ENCODE peak calls at places on chromosome 1, in eight cellular contexts. N is iPS-NIHi11; E is naive thymus-derived CD8-positive, alpha-beta T cell; J is GM12892; Q is Daoy; H is HTR-8/SVneo; U is A549; V is hypothalamus. G is an unnamed sample.

GRCh38 chr1:94971491-94971924 is 44.6 kb upstream of the CNN3 start:
- DNase-seq in N (no peak), E (no peak), J (no peak), Q (peak), H (peak), U (no peak), V (no peak), G (no peak)

GRCh38 chr1:225355863-225356262 is 72.0 kb downstream of the LBR start:
- DNase-seq in N (no peak), E (no peak), J (no peak), Q (no peak), H (no peak), U (no peak), V (no peak), G (no peak)

GRCh38 chr1:41639332-41639936 is 155.0 kb upstream of the EDN2 start:
- DNase-seq in N (no peak), E (no peak), J (no peak), Q (peak), H (no peak), U (no peak), V (peak), G (no peak)

GRCh38 chr1:161364332-161364731 is 3.3 kb downstream of the CFAP126 start:
- DNase-seq in N (no peak), E (no peak), J (no peak), Q (no peak), H (no peak), U (no peak), V (no peak), G (no peak)

GRCh38 chr1:169115891-169116585 is 9.5 kb downstream of the ATP1B1 start:
- DNase-seq in N (no peak), E (no peak), J (peak), Q (peak), H (no peak), U (peak), V (peak), G (peak)

GRCh38 chr1:3756394-3756793 is 4.1 kb downstream of the CCDC27 start:
- DNase-seq in N (no peak), E (no peak), J (no peak), Q (no peak), H (no peak), U (no peak), V (no peak), G (no peak)

GRCh38 chr1:3727042-3727824 is 25.0 kb upstream of the CCDC27 start:
- DNase-seq in N (peak), E (no peak), J (peak), Q (peak), H (no peak), U (peak), V (no peak), G (no peak)

GRCh38 chr1:230279583-230279945 is 146.6 kb downstream of the PGBD5 start:
- DNase-seq in N (no peak), E (no peak), J (no peak), Q (no peak), H (no peak), U (no peak), V (no peak), G (no peak)

G was measured in GM18507.